ENCODE peak calls at places on chromosome 21, in seven cellular contexts. One of them, this sample, is unnamed.

GRCh38 chr21:14955936-14956520 is 108.8 kb downstream of the NRIP1 start:
- DNase-seq in nephron progenitor cell: no peak
- DNase-seq in CD4-positive, alpha-beta T cell: no peak
- DNase-seq in epithelial cell of esophagus: no peak
- DNase-seq in heart right ventricle: no peak
- DNase-seq in astrocyte of the spinal cord: no peak
- DNase-seq in Calu3: no peak
- DNase-seq in this sample: no peak

GRCh38 chr21:15063081-15063820 is 1.5 kb downstream of the NRIP1 start:
- DNase-seq in heart right ventricle: no peak
- DNase-seq in epithelial cell of esophagus: peak; percentile 74
- DNase-seq in astrocyte of the spinal cord: peak; percentile 43
- DNase-seq in nephron progenitor cell: no peak
- DNase-seq in Calu3: no peak
- DNase-seq in CD4-positive, alpha-beta T cell: no peak
- DNase-seq in this sample: no peak

GRCh38 chr21:41926807-41927171 is 27.0 kb downstream of the C2CD2 start:
- DNase-seq in Calu3: no peak
- DNase-seq in epithelial cell of esophagus: no peak
- DNase-seq in CD4-positive, alpha-beta T cell: no peak
- DNase-seq in heart right ventricle: no peak
- DNase-seq in astrocyte of the spinal cord: no peak
- DNase-seq in nephron progenitor cell: no peak
- DNase-seq in this sample: no peak

GRCh38 chr21:21971384-21971783 is 973.2 kb downstream of the NCAM2 start:
- DNase-seq in astrocyte of the spinal cord: no peak
- DNase-seq in epithelial cell of esophagus: no peak
- DNase-seq in nephron progenitor cell: no peak
- DNase-seq in heart right ventricle: no peak
- DNase-seq in CD4-positive, alpha-beta T cell: no peak
- DNase-seq in Calu3: no peak
- DNase-seq in this sample: no peak

GRCh38 chr21:32330784-32331311 is 32.2 kb downstream of the MRAP start:
- DNase-seq in epithelial cell of esophagus: no peak
- DNase-seq in Calu3: no peak
- DNase-seq in heart right ventricle: no peak
- DNase-seq in CD4-positive, alpha-beta T cell: no peak
- DNase-seq in astrocyte of the spinal cord: no peak
- DNase-seq in nephron progenitor cell: no peak
- DNase-seq in this sample: no peak

GRCh38 chr21:34933609-34934345 is 115.3 kb downstream of the RUNX1 start:
- DNase-seq in heart right ventricle: no peak
- DNase-seq in CD4-positive, alpha-beta T cell: peak; percentile 10
- DNase-seq in Calu3: no peak
- DNase-seq in epithelial cell of esophagus: no peak
- DNase-seq in astrocyte of the spinal cord: no peak
- DNase-seq in nephron progenitor cell: no peak
- DNase-seq in this sample: no peak

GRCh38 chr21:28207776-28208175 is 784.9 kb downstream of the LTN1 start:
- DNase-seq in Calu3: no peak
- DNase-seq in astrocyte of the spinal cord: peak; percentile 71
- DNase-seq in nephron progenitor cell: no peak
- DNase-seq in heart right ventricle: no peak
- DNase-seq in CD4-positive, alpha-beta T cell: no peak
- DNase-seq in epithelial cell of esophagus: peak; percentile 61
- DNase-seq in this sample: no peak

GRCh38 chr21:27108228-27108627 is 141.3 kb upstream of the ADAMTS5 start:
- DNase-seq in nephron progenitor cell: no peak
- DNase-seq in Calu3: no peak
- DNase-seq in astrocyte of the spinal cord: no peak
- DNase-seq in CD4-positive, alpha-beta T cell: no peak
- DNase-seq in epithelial cell of esophagus: peak; percentile 36
- DNase-seq in heart right ventricle: no peak
- DNase-seq in this sample: no peak

GRCh38 chr21:42534901-42535378 is 21.3 kb downstream of the SLC37A1 start:
- DNase-seq in CD4-positive, alpha-beta T cell: no peak
- DNase-seq in nephron progenitor cell: no peak
- DNase-seq in astrocyte of the spinal cord: no peak
- DNase-seq in heart right ventricle: no peak
- DNase-seq in epithelial cell of esophagus: no peak
- DNase-seq in Calu3: no peak
- DNase-seq in this sample: no peak

GRCh38 chr21:25501996-25502665 is 105.2 kb downstream of the MRPL39 start:
- DNase-seq in CD4-positive, alpha-beta T cell: no peak
- DNase-seq in heart right ventricle: no peak
- DNase-seq in astrocyte of the spinal cord: no peak
- DNase-seq in epithelial cell of esophagus: peak; percentile 38
- DNase-seq in nephron progenitor cell: no peak
- DNase-seq in Calu3: no peak
- DNase-seq in this sample: no peak

GRCh38 chr21:31283025-31283424 is 61.0 kb downstream of the TIAM1 start:
- DNase-seq in epithelial cell of esophagus: peak; percentile 11
- DNase-seq in CD4-positive, alpha-beta T cell: no peak
- DNase-seq in Calu3: no peak
- DNase-seq in astrocyte of the spinal cord: no peak
- DNase-seq in nephron progenitor cell: no peak
- DNase-seq in heart right ventricle: no peak
- DNase-seq in this sample: no peak

GRCh38 chr21:34770581-34770980 is 101.8 kb downstream of the CLIC6 start:
- DNase-seq in epithelial cell of esophagus: no peak
- DNase-seq in Calu3: no peak
- DNase-seq in astrocyte of the spinal cord: no peak
- DNase-seq in heart right ventricle: no peak
- DNase-seq in CD4-positive, alpha-beta T cell: no peak
- DNase-seq in nephron progenitor cell: no peak
- DNase-seq in this sample: no peak

GRCh38 chr21:28769683-28770082 is 223.0 kb downstream of the LTN1 start:
- DNase-seq in Calu3: no peak
- DNase-seq in heart right ventricle: no peak
- DNase-seq in CD4-positive, alpha-beta T cell: no peak
- DNase-seq in nephron progenitor cell: no peak
- DNase-seq in astrocyte of the spinal cord: no peak
- DNase-seq in epithelial cell of esophagus: no peak
- DNase-seq in this sample: no peak

GRCh38 chr21:15520811-15521643 is 208.8 kb upstream of the USP25 start:
- DNase-seq in Calu3: no peak
- DNase-seq in CD4-positive, alpha-beta T cell: no peak
- DNase-seq in heart right ventricle: no peak
- DNase-seq in nephron progenitor cell: no peak
- DNase-seq in astrocyte of the spinal cord: no peak
- DNase-seq in epithelial cell of esophagus: no peak
- DNase-seq in this sample: no peak

GRCh38 chr21:41482321-41482720 is 25.6 kb downstream of the TMPRSS2 start:
- DNase-seq in nephron progenitor cell: no peak
- DNase-seq in CD4-positive, alpha-beta T cell: no peak
- DNase-seq in astrocyte of the spinal cord: peak; percentile 59
- DNase-seq in epithelial cell of esophagus: no peak
- DNase-seq in Calu3: no peak
- DNase-seq in heart right ventricle: no peak
- DNase-seq in this sample: no peak

GRCh38 chr21:37047079-37047478 is 25.8 kb downstream of the PIGP start:
- DNase-seq in nephron progenitor cell: no peak
- DNase-seq in CD4-positive, alpha-beta T cell: no peak
- DNase-seq in epithelial cell of esophagus: peak; percentile 64
- DNase-seq in Calu3: peak; percentile 36
- DNase-seq in heart right ventricle: no peak
- DNase-seq in astrocyte of the spinal cord: no peak
- DNase-seq in this sample: no peak

GRCh38 chr21:36478941-36479340 is 981 bp downstream of the CLDN14 start:
- DNase-seq in CD4-positive, alpha-beta T cell: no peak
- DNase-seq in nephron progenitor cell: peak; percentile 23
- DNase-seq in heart right ventricle: no peak
- DNase-seq in epithelial cell of esophagus: peak; percentile 10
- DNase-seq in astrocyte of the spinal cord: no peak
- DNase-seq in Calu3: no peak
- DNase-seq in this sample: no peak

GRCh38 chr21:26077523-26077922 is 93.0 kb downstream of the APP start:
- DNase-seq in nephron progenitor cell: peak; percentile 3
- DNase-seq in Calu3: no peak
- DNase-seq in epithelial cell of esophagus: no peak
- DNase-seq in heart right ventricle: no peak
- DNase-seq in CD4-positive, alpha-beta T cell: no peak
- DNase-seq in astrocyte of the spinal cord: no peak
- DNase-seq in this sample: peak; percentile 53

GRCh38 chr21:21290751-21291150 is 292.5 kb downstream of the NCAM2 start:
- DNase-seq in heart right ventricle: no peak
- DNase-seq in astrocyte of the spinal cord: no peak
- DNase-seq in CD4-positive, alpha-beta T cell: no peak
- DNase-seq in Calu3: no peak
- DNase-seq in nephron progenitor cell: no peak
- DNase-seq in epithelial cell of esophagus: no peak
- DNase-seq in this sample: no peak

GRCh38 chr21:15841856-15842564 is 112.2 kb downstream of the USP25 start:
- DNase-seq in CD4-positive, alpha-beta T cell: no peak
- DNase-seq in epithelial cell of esophagus: peak; percentile 54
- DNase-seq in astrocyte of the spinal cord: peak; percentile 80
- DNase-seq in heart right ventricle: no peak
- DNase-seq in nephron progenitor cell: no peak
- DNase-seq in Calu3: no peak
- DNase-seq in this sample: no peak

DNA sequence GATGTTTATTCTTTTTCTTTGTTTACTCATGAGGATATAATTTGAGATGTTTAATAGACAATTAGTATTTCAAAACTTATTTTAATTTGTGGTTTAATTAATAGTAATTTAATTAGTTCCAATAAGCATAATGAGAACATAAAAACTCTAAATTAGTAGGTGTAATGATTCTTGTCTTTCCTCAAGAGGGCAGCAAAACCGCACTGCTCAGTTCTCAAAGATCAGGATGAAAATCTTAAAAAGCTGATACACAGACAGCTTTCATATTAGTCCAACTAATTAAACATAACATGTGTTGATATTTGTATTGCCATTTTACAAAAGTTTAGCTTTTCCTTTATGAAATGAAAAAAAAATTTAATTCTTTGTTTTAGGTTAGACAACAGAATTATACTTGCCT is 106.7 kb upstream of the C21orf91 start:
- DNase-seq in astrocyte of the spinal cord: peak; percentile 51
- DNase-seq in heart right ventricle: no peak
- DNase-seq in Calu3: peak; percentile 6
- DNase-seq in CD4-positive, alpha-beta T cell: no peak
- DNase-seq in nephron progenitor cell: peak; percentile 12
- DNase-seq in epithelial cell of esophagus: peak; percentile 58
- DNase-seq in this sample: no peak
- TF ChIP-seq CTCF in astrocyte of the spinal cord: peak; percentile 62
- TF ChIP-seq CTCF in heart right ventricle: peak; percentile 39
- TF ChIP-seq CTCF in Calu3: peak; percentile 11
- TF ChIP-seq CTCF in CD4-positive, alpha-beta T cell: no peak
- TF ChIP-seq CTCF in nephron progenitor cell: peak; percentile 47
- TF ChIP-seq CTCF in epithelial cell of esophagus: peak; percentile 71
- TF ChIP-seq CTCF in this sample: peak; percentile 80

GRCh38 chr21:45490049-45490731 is 52.0 kb downstream of the SLC19A1 start:
- DNase-seq in nephron progenitor cell: no peak
- DNase-seq in astrocyte of the spinal cord: no peak
- DNase-seq in CD4-positive, alpha-beta T cell: no peak
- DNase-seq in epithelial cell of esophagus: no peak
- DNase-seq in Calu3: no peak
- DNase-seq in heart right ventricle: no peak
- DNase-seq in this sample: no peak

GRCh38 chr21:45493401-45494001 is 48.7 kb downstream of the SLC19A1 start:
- DNase-seq in heart right ventricle: no peak
- DNase-seq in astrocyte of the spinal cord: no peak
- DNase-seq in CD4-positive, alpha-beta T cell: no peak
- DNase-seq in nephron progenitor cell: no peak
- DNase-seq in epithelial cell of esophagus: no peak
- DNase-seq in Calu3: no peak
- DNase-seq in this sample: no peak

GRCh38 chr21:45491056-45491455 is 51.2 kb downstream of the SLC19A1 start:
- DNase-seq in heart right ventricle: no peak
- DNase-seq in epithelial cell of esophagus: no peak
- DNase-seq in Calu3: no peak
- DNase-seq in CD4-positive, alpha-beta T cell: no peak
- DNase-seq in nephron progenitor cell: no peak
- DNase-seq in astrocyte of the spinal cord: no peak
- DNase-seq in this sample: no peak

GRCh38 chr21:45492765-45493164 is 49.5 kb downstream of the SLC19A1 start:
- DNase-seq in nephron progenitor cell: no peak
- DNase-seq in astrocyte of the spinal cord: no peak
- DNase-seq in Calu3: no peak
- DNase-seq in epithelial cell of esophagus: no peak
- DNase-seq in CD4-positive, alpha-beta T cell: no peak
- DNase-seq in heart right ventricle: no peak
- DNase-seq in this sample: no peak

GRCh38 chr21:45491623-45492022 is 50.6 kb downstream of the SLC19A1 start:
- DNase-seq in Calu3: no peak
- DNase-seq in nephron progenitor cell: no peak
- DNase-seq in CD4-positive, alpha-beta T cell: no peak
- DNase-seq in astrocyte of the spinal cord: no peak
- DNase-seq in heart right ventricle: no peak
- DNase-seq in epithelial cell of esophagus: no peak
- DNase-seq in this sample: no peak
- TF ChIP-seq CTCF in Calu3: no peak
- TF ChIP-seq CTCF in nephron progenitor cell: no peak
- TF ChIP-seq CTCF in CD4-positive, alpha-beta T cell: no peak
- TF ChIP-seq CTCF in astrocyte of the spinal cord: no peak
- TF ChIP-seq CTCF in heart right ventricle: no peak
- TF ChIP-seq CTCF in epithelial cell of esophagus: no peak
- TF ChIP-seq CTCF in this sample: no peak

GRCh38 chr21:23699402-23699801 is 1907.9 kb downstream of the MRPL39 start:
- DNase-seq in nephron progenitor cell: no peak
- DNase-seq in epithelial cell of esophagus: no peak
- DNase-seq in astrocyte of the spinal cord: no peak
- DNase-seq in CD4-positive, alpha-beta T cell: no peak
- DNase-seq in heart right ventricle: no peak
- DNase-seq in Calu3: no peak
- DNase-seq in this sample: no peak

GRCh38 chr21:23695449-23695848 is 1911.8 kb downstream of the MRPL39 start:
- DNase-seq in heart right ventricle: no peak
- DNase-seq in epithelial cell of esophagus: no peak
- DNase-seq in astrocyte of the spinal cord: no peak
- DNase-seq in CD4-positive, alpha-beta T cell: no peak
- DNase-seq in nephron progenitor cell: no peak
- DNase-seq in Calu3: no peak
- DNase-seq in this sample: no peak

DNA sequence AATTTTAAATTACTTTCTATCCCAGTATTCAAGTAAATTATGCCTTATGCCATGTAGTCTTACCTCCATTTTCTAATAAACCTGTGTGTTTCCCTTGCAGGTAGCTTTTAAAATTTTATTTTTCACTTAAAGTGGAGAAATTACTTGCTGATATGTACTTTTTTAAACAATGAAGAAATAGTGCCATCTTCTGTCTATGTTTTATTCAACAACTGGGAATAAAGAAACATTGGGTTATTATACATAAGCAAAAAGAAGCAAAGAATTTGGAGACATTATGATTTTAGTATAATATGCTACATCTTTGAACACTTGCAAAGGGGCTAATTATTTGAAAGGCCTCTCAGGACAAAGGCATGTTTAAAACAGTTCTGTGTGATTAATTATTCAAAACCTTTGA is 1912.9 kb downstream of the MRPL39 start:
- DNase-seq in epithelial cell of esophagus: no peak
- DNase-seq in astrocyte of the spinal cord: no peak
- DNase-seq in nephron progenitor cell: no peak
- DNase-seq in Calu3: no peak
- DNase-seq in heart right ventricle: no peak
- DNase-seq in CD4-positive, alpha-beta T cell: no peak
- DNase-seq in this sample: no peak
- TF ChIP-seq CTCF in epithelial cell of esophagus: no peak
- TF ChIP-seq CTCF in astrocyte of the spinal cord: no peak
- TF ChIP-seq CTCF in nephron progenitor cell: no peak
- TF ChIP-seq CTCF in Calu3: no peak
- TF ChIP-seq CTCF in heart right ventricle: no peak
- TF ChIP-seq CTCF in CD4-positive, alpha-beta T cell: no peak
- TF ChIP-seq CTCF in this sample: peak; percentile 29

GRCh38 chr21:33403786-33404571 is 766 bp downstream of the IFNGR2 start:
- DNase-seq in heart right ventricle: peak; percentile 72
- DNase-seq in nephron progenitor cell: peak; percentile 64
- DNase-seq in epithelial cell of esophagus: peak; percentile 38
- DNase-seq in astrocyte of the spinal cord: peak; percentile 59
- DNase-seq in CD4-positive, alpha-beta T cell: no peak
- DNase-seq in Calu3: peak; percentile 37
- DNase-seq in this sample: no peak
- TF ChIP-seq CTCF in heart right ventricle: no peak
- TF ChIP-seq CTCF in nephron progenitor cell: no peak
- TF ChIP-seq CTCF in epithelial cell of esophagus: no peak
- TF ChIP-seq CTCF in astrocyte of the spinal cord: no peak
- TF ChIP-seq CTCF in CD4-positive, alpha-beta T cell: no peak
- TF ChIP-seq CTCF in Calu3: no peak
- TF ChIP-seq CTCF in this sample: no peak

This sample was measured in D721Med.